ENCODE peak calls at places on chromosome 1, in six cellular contexts. One of them, this sample, is unnamed.

GRCh38 chr1:233614743-233615521 is 1.0 kb downstream of the KCNK1 start:
- DNase-seq in activated CD4-positive, alpha-beta T cell treated with anti-CD3 and anti-CD28 coated beads for 36 hours: peak
- DNase-seq in left cardiac atrium: peak
- DNase-seq in brain microvascular endothelial cell: no peak
- DNase-seq in NCI-H2081: peak
- DNase-seq in stimulated activated CD8-positive, alpha-beta memory T cell treated with anti-CD3 and anti-CD28 coated beads, Interleukin-2, amount 100 ng/mL, for 48 hours: no peak
- DNase-seq in this sample: no peak

GRCh38 chr1:62597281-62597680 is at the start of gene ANGPTL3:
- DNase-seq in NCI-H2081: no peak
- DNase-seq in stimulated activated CD8-positive, alpha-beta memory T cell treated with anti-CD3 and anti-CD28 coated beads, Interleukin-2, amount 100 ng/mL, for 48 hours: no peak
- DNase-seq in activated CD4-positive, alpha-beta T cell treated with anti-CD3 and anti-CD28 coated beads for 36 hours: no peak
- DNase-seq in brain microvascular endothelial cell: no peak
- DNase-seq in left cardiac atrium: no peak
- DNase-seq in this sample: no peak

GRCh38 chr1:229088711-229089110 is 182.2 kb upstream of the RAB4A start:
- DNase-seq in left cardiac atrium: no peak
- DNase-seq in brain microvascular endothelial cell: no peak
- DNase-seq in activated CD4-positive, alpha-beta T cell treated with anti-CD3 and anti-CD28 coated beads for 36 hours: no peak
- DNase-seq in stimulated activated CD8-positive, alpha-beta memory T cell treated with anti-CD3 and anti-CD28 coated beads, Interleukin-2, amount 100 ng/mL, for 48 hours: no peak
- DNase-seq in NCI-H2081: no peak
- DNase-seq in this sample: no peak

GRCh38 chr1:28064064-28064463 is 24.3 kb downstream of the EYA3 start:
- DNase-seq in brain microvascular endothelial cell: no peak
- DNase-seq in left cardiac atrium: no peak
- DNase-seq in activated CD4-positive, alpha-beta T cell treated with anti-CD3 and anti-CD28 coated beads for 36 hours: no peak
- DNase-seq in stimulated activated CD8-positive, alpha-beta memory T cell treated with anti-CD3 and anti-CD28 coated beads, Interleukin-2, amount 100 ng/mL, for 48 hours: no peak
- DNase-seq in NCI-H2081: no peak
- DNase-seq in this sample: no peak

GRCh38 chr1:22078133-22078532 is 25.6 kb downstream of the CDC42 start:
- DNase-seq in brain microvascular endothelial cell: no peak
- DNase-seq in left cardiac atrium: no peak
- DNase-seq in activated CD4-positive, alpha-beta T cell treated with anti-CD3 and anti-CD28 coated beads for 36 hours: no peak
- DNase-seq in NCI-H2081: no peak
- DNase-seq in stimulated activated CD8-positive, alpha-beta memory T cell treated with anti-CD3 and anti-CD28 coated beads, Interleukin-2, amount 100 ng/mL, for 48 hours: no peak
- DNase-seq in this sample: no peak

GRCh38 chr1:24318238-24318987 is 744 bp upstream of the GRHL3 start:
- DNase-seq in NCI-H2081: no peak
- DNase-seq in brain microvascular endothelial cell: no peak
- DNase-seq in activated CD4-positive, alpha-beta T cell treated with anti-CD3 and anti-CD28 coated beads for 36 hours: no peak
- DNase-seq in left cardiac atrium: no peak
- DNase-seq in stimulated activated CD8-positive, alpha-beta memory T cell treated with anti-CD3 and anti-CD28 coated beads, Interleukin-2, amount 100 ng/mL, for 48 hours: no peak
- DNase-seq in this sample: no peak

GRCh38 chr1:155910621-155911121 is 478 bp downstream of the RIT1 start:
- DNase-seq in NCI-H2081: peak
- DNase-seq in stimulated activated CD8-positive, alpha-beta memory T cell treated with anti-CD3 and anti-CD28 coated beads, Interleukin-2, amount 100 ng/mL, for 48 hours: no peak
- DNase-seq in left cardiac atrium: no peak
- DNase-seq in brain microvascular endothelial cell: peak
- DNase-seq in activated CD4-positive, alpha-beta T cell treated with anti-CD3 and anti-CD28 coated beads for 36 hours: peak
- DNase-seq in this sample: no peak

GRCh38 chr1:16498573-16499359 is 15.3 kb downstream of the RNU1-1 start:
- DNase-seq in stimulated activated CD8-positive, alpha-beta memory T cell treated with anti-CD3 and anti-CD28 coated beads, Interleukin-2, amount 100 ng/mL, for 48 hours: peak
- DNase-seq in left cardiac atrium: peak
- DNase-seq in activated CD4-positive, alpha-beta T cell treated with anti-CD3 and anti-CD28 coated beads for 36 hours: peak
- DNase-seq in NCI-H2081: peak
- DNase-seq in brain microvascular endothelial cell: peak
- DNase-seq in this sample: no peak

GRCh38 chr1:60942291-60942690 is 140.1 kb upstream of the NFIA start:
- DNase-seq in left cardiac atrium: no peak
- DNase-seq in activated CD4-positive, alpha-beta T cell treated with anti-CD3 and anti-CD28 coated beads for 36 hours: no peak
- DNase-seq in NCI-H2081: no peak
- DNase-seq in brain microvascular endothelial cell: no peak
- DNase-seq in stimulated activated CD8-positive, alpha-beta memory T cell treated with anti-CD3 and anti-CD28 coated beads, Interleukin-2, amount 100 ng/mL, for 48 hours: no peak
- DNase-seq in this sample: no peak

GRCh38 chr1:170267317-170267716 is 121.6 kb downstream of the NTMT2 start:
- DNase-seq in activated CD4-positive, alpha-beta T cell treated with anti-CD3 and anti-CD28 coated beads for 36 hours: no peak
- DNase-seq in NCI-H2081: no peak
- DNase-seq in left cardiac atrium: no peak
- DNase-seq in brain microvascular endothelial cell: peak
- DNase-seq in stimulated activated CD8-positive, alpha-beta memory T cell treated with anti-CD3 and anti-CD28 coated beads, Interleukin-2, amount 100 ng/mL, for 48 hours: no peak
- DNase-seq in this sample: no peak

GRCh38 chr1:36411674-36412648 is 14.3 kb upstream of the LSM10 start:
- DNase-seq in activated CD4-positive, alpha-beta T cell treated with anti-CD3 and anti-CD28 coated beads for 36 hours: peak
- DNase-seq in left cardiac atrium: no peak
- DNase-seq in stimulated activated CD8-positive, alpha-beta memory T cell treated with anti-CD3 and anti-CD28 coated beads, Interleukin-2, amount 100 ng/mL, for 48 hours: no peak
- DNase-seq in NCI-H2081: peak
- DNase-seq in brain microvascular endothelial cell: peak
- DNase-seq in this sample: no peak

GRCh38 chr1:10682114-10682445 is 114.4 kb downstream of the CASZ1 start:
- DNase-seq in NCI-H2081: no peak
- DNase-seq in left cardiac atrium: no peak
- DNase-seq in activated CD4-positive, alpha-beta T cell treated with anti-CD3 and anti-CD28 coated beads for 36 hours: no peak
- DNase-seq in stimulated activated CD8-positive, alpha-beta memory T cell treated with anti-CD3 and anti-CD28 coated beads, Interleukin-2, amount 100 ng/mL, for 48 hours: no peak
- DNase-seq in brain microvascular endothelial cell: no peak
- DNase-seq in this sample: no peak

GRCh38 chr1:180194546-180195207 is 35.4 kb upstream of the LHX4 start:
- DNase-seq in NCI-H2081: peak
- DNase-seq in left cardiac atrium: no peak
- DNase-seq in stimulated activated CD8-positive, alpha-beta memory T cell treated with anti-CD3 and anti-CD28 coated beads, Interleukin-2, amount 100 ng/mL, for 48 hours: no peak
- DNase-seq in activated CD4-positive, alpha-beta T cell treated with anti-CD3 and anti-CD28 coated beads for 36 hours: no peak
- DNase-seq in brain microvascular endothelial cell: no peak
- DNase-seq in this sample: no peak

GRCh38 chr1:109312978-109313775 is 6.4 kb upstream of the MYBPHL start:
- DNase-seq in brain microvascular endothelial cell: no peak
- DNase-seq in left cardiac atrium: peak
- DNase-seq in NCI-H2081: no peak
- DNase-seq in activated CD4-positive, alpha-beta T cell treated with anti-CD3 and anti-CD28 coated beads for 36 hours: no peak
- DNase-seq in stimulated activated CD8-positive, alpha-beta memory T cell treated with anti-CD3 and anti-CD28 coated beads, Interleukin-2, amount 100 ng/mL, for 48 hours: no peak
- DNase-seq in this sample: no peak

GRCh38 chr1:11473635-11474034 is 5.3 kb upstream of the DISP3 start:
- DNase-seq in NCI-H2081: no peak
- DNase-seq in activated CD4-positive, alpha-beta T cell treated with anti-CD3 and anti-CD28 coated beads for 36 hours: peak
- DNase-seq in brain microvascular endothelial cell: no peak
- DNase-seq in left cardiac atrium: no peak
- DNase-seq in stimulated activated CD8-positive, alpha-beta memory T cell treated with anti-CD3 and anti-CD28 coated beads, Interleukin-2, amount 100 ng/mL, for 48 hours: no peak
- DNase-seq in this sample: no peak

GRCh38 chr1:186915555-186915954 is 86.8 kb downstream of the PLA2G4A start:
- DNase-seq in stimulated activated CD8-positive, alpha-beta memory T cell treated with anti-CD3 and anti-CD28 coated beads, Interleukin-2, amount 100 ng/mL, for 48 hours: no peak
- DNase-seq in brain microvascular endothelial cell: no peak
- DNase-seq in activated CD4-positive, alpha-beta T cell treated with anti-CD3 and anti-CD28 coated beads for 36 hours: no peak
- DNase-seq in left cardiac atrium: no peak
- DNase-seq in NCI-H2081: no peak
- DNase-seq in this sample: no peak

GRCh38 chr1:2358072-2358471 is 33.3 kb downstream of the MORN1 start:
- DNase-seq in brain microvascular endothelial cell: no peak
- DNase-seq in NCI-H2081: no peak
- DNase-seq in stimulated activated CD8-positive, alpha-beta memory T cell treated with anti-CD3 and anti-CD28 coated beads, Interleukin-2, amount 100 ng/mL, for 48 hours: no peak
- DNase-seq in activated CD4-positive, alpha-beta T cell treated with anti-CD3 and anti-CD28 coated beads for 36 hours: no peak
- DNase-seq in left cardiac atrium: peak
- DNase-seq in this sample: no peak

GRCh38 chr1:209387271-209387968 is 196.1 kb upstream of the CAMK1G start:
- DNase-seq in activated CD4-positive, alpha-beta T cell treated with anti-CD3 and anti-CD28 coated beads for 36 hours: no peak
- DNase-seq in left cardiac atrium: no peak
- DNase-seq in brain microvascular endothelial cell: no peak
- DNase-seq in stimulated activated CD8-positive, alpha-beta memory T cell treated with anti-CD3 and anti-CD28 coated beads, Interleukin-2, amount 100 ng/mL, for 48 hours: no peak
- DNase-seq in NCI-H2081: no peak
- DNase-seq in this sample: no peak

GRCh38 chr1:94680008-94680377 is 138.4 kb upstream of the F3 start:
- DNase-seq in left cardiac atrium: no peak
- DNase-seq in NCI-H2081: no peak
- DNase-seq in brain microvascular endothelial cell: no peak
- DNase-seq in activated CD4-positive, alpha-beta T cell treated with anti-CD3 and anti-CD28 coated beads for 36 hours: no peak
- DNase-seq in stimulated activated CD8-positive, alpha-beta memory T cell treated with anti-CD3 and anti-CD28 coated beads, Interleukin-2, amount 100 ng/mL, for 48 hours: no peak
- DNase-seq in this sample: no peak

GRCh38 chr1:26696191-26696644 is 403 bp downstream of the ARID1A start:
- DNase-seq in left cardiac atrium: peak
- DNase-seq in activated CD4-positive, alpha-beta T cell treated with anti-CD3 and anti-CD28 coated beads for 36 hours: no peak
- DNase-seq in NCI-H2081: no peak
- DNase-seq in brain microvascular endothelial cell: no peak
- DNase-seq in stimulated activated CD8-positive, alpha-beta memory T cell treated with anti-CD3 and anti-CD28 coated beads, Interleukin-2, amount 100 ng/mL, for 48 hours: peak
- DNase-seq in this sample: no peak

GRCh38 chr1:180156631-180157091 is 2.0 kb downstream of the QSOX1 start:
- DNase-seq in brain microvascular endothelial cell: peak
- DNase-seq in activated CD4-positive, alpha-beta T cell treated with anti-CD3 and anti-CD28 coated beads for 36 hours: no peak
- DNase-seq in NCI-H2081: no peak
- DNase-seq in left cardiac atrium: no peak
- DNase-seq in stimulated activated CD8-positive, alpha-beta memory T cell treated with anti-CD3 and anti-CD28 coated beads, Interleukin-2, amount 100 ng/mL, for 48 hours: no peak
- DNase-seq in this sample: no peak

GRCh38 chr1:218482683-218483082 is 137.5 kb downstream of the TGFB2 start:
- DNase-seq in stimulated activated CD8-positive, alpha-beta memory T cell treated with anti-CD3 and anti-CD28 coated beads, Interleukin-2, amount 100 ng/mL, for 48 hours: no peak
- DNase-seq in activated CD4-positive, alpha-beta T cell treated with anti-CD3 and anti-CD28 coated beads for 36 hours: no peak
- DNase-seq in brain microvascular endothelial cell: no peak
- DNase-seq in left cardiac atrium: no peak
- DNase-seq in NCI-H2081: no peak
- DNase-seq in this sample: no peak

GRCh38 chr1:209899948-209900347 is 38.1 kb upstream of the SYT14 start:
- DNase-seq in NCI-H2081: peak
- DNase-seq in left cardiac atrium: no peak
- DNase-seq in brain microvascular endothelial cell: no peak
- DNase-seq in activated CD4-positive, alpha-beta T cell treated with anti-CD3 and anti-CD28 coated beads for 36 hours: peak
- DNase-seq in stimulated activated CD8-positive, alpha-beta memory T cell treated with anti-CD3 and anti-CD28 coated beads, Interleukin-2, amount 100 ng/mL, for 48 hours: no peak
- DNase-seq in this sample: no peak

GRCh38 chr1:87135313-87135712 is 193.4 kb upstream of the LMO4 start:
- DNase-seq in brain microvascular endothelial cell: no peak
- DNase-seq in activated CD4-positive, alpha-beta T cell treated with anti-CD3 and anti-CD28 coated beads for 36 hours: no peak
- DNase-seq in stimulated activated CD8-positive, alpha-beta memory T cell treated with anti-CD3 and anti-CD28 coated beads, Interleukin-2, amount 100 ng/mL, for 48 hours: no peak
- DNase-seq in NCI-H2081: no peak
- DNase-seq in left cardiac atrium: no peak
- DNase-seq in this sample: no peak

GRCh38 chr1:207797229-207797973 is 45.5 kb downstream of the CD46 start:
- DNase-seq in activated CD4-positive, alpha-beta T cell treated with anti-CD3 and anti-CD28 coated beads for 36 hours: peak
- DNase-seq in stimulated activated CD8-positive, alpha-beta memory T cell treated with anti-CD3 and anti-CD28 coated beads, Interleukin-2, amount 100 ng/mL, for 48 hours: peak
- DNase-seq in NCI-H2081: peak
- DNase-seq in brain microvascular endothelial cell: peak
- DNase-seq in left cardiac atrium: peak
- DNase-seq in this sample: peak

GRCh38 chr1:1759456-1760344 is 18.6 kb downstream of the NADK start:
- DNase-seq in activated CD4-positive, alpha-beta T cell treated with anti-CD3 and anti-CD28 coated beads for 36 hours: no peak
- DNase-seq in brain microvascular endothelial cell: no peak
- DNase-seq in left cardiac atrium: no peak
- DNase-seq in NCI-H2081: no peak
- DNase-seq in stimulated activated CD8-positive, alpha-beta memory T cell treated with anti-CD3 and anti-CD28 coated beads, Interleukin-2, amount 100 ng/mL, for 48 hours: no peak
- DNase-seq in this sample: no peak

GRCh38 chr1:19312782-19313635 is 883 bp downstream of the SLC66A1 start:
- DNase-seq in brain microvascular endothelial cell: no peak
- DNase-seq in stimulated activated CD8-positive, alpha-beta memory T cell treated with anti-CD3 and anti-CD28 coated beads, Interleukin-2, amount 100 ng/mL, for 48 hours: no peak
- DNase-seq in left cardiac atrium: no peak
- DNase-seq in NCI-H2081: no peak
- DNase-seq in activated CD4-positive, alpha-beta T cell treated with anti-CD3 and anti-CD28 coated beads for 36 hours: no peak
- DNase-seq in this sample: no peak

GRCh38 chr1:219143735-219144134 is 29.9 kb upstream of the LYPLAL1 start:
- DNase-seq in brain microvascular endothelial cell: peak
- DNase-seq in stimulated activated CD8-positive, alpha-beta memory T cell treated with anti-CD3 and anti-CD28 coated beads, Interleukin-2, amount 100 ng/mL, for 48 hours: no peak
- DNase-seq in left cardiac atrium: no peak
- DNase-seq in NCI-H2081: no peak
- DNase-seq in activated CD4-positive, alpha-beta T cell treated with anti-CD3 and anti-CD28 coated beads for 36 hours: no peak
- DNase-seq in this sample: no peak

GRCh38 chr1:175969236-175969635 is 225.8 kb upstream of the TNR start:
- DNase-seq in stimulated activated CD8-positive, alpha-beta memory T cell treated with anti-CD3 and anti-CD28 coated beads, Interleukin-2, amount 100 ng/mL, for 48 hours: no peak
- DNase-seq in left cardiac atrium: no peak
- DNase-seq in brain microvascular endothelial cell: no peak
- DNase-seq in NCI-H2081: no peak
- DNase-seq in activated CD4-positive, alpha-beta T cell treated with anti-CD3 and anti-CD28 coated beads for 36 hours: no peak
- DNase-seq in this sample: no peak